ENCODE peak calls at places on chromosomes 5 and 9, in ten cellular contexts. H is GDM1; O is activated T-cell treated with anti-CD3 and anti-CD28 coated beads, Interleukin-2, amount 50 U/mL, for 72 hours; K is BJ; C is NCI-H2081; D is activated naive CD8-positive, alpha-beta T cell treated with anti-CD3 and anti-CD28 coated beads for 36 hours; T is stimulated activated CD8-positive, alpha-beta memory T cell treated with anti-CD3 and anti-CD28 coated beads, Interleukin-15, amount 100 ng/mL, for 1 hour; G is amygdala; M is islet precursor cell; E is sciatic nerve. Z is an unnamed sample.

GRCh38 chr5:75640395-75640794 is 29.1 kb downstream of the ANKDD1B start:
- DNase-seq in C (no peak), K (peak; percentile 82), O (no peak), H (no peak), D (no peak), G (no peak), E (no peak), T (no peak), M (no peak), Z (no peak)

GRCh38 chr9:78296208-78296892 is 575 bp upstream of the PSAT1 start:
- DNase-seq in E (peak; percentile 63), O (peak; percentile 18), T (no peak), D (peak; percentile 25), G (no peak), K (no peak), C (peak; percentile 8), M (peak; percentile 80), H (no peak), Z (no peak)

GRCh38 chr5:92704590-92704989 is 876.4 kb downstream of the NR2F1-AS1 start:
- DNase-seq in K (no peak), E (no peak), T (no peak), M (no peak), C (no peak), O (no peak), D (no peak), H (no peak), G (no peak), Z (no peak)

GRCh38 chr5:59133801-59134261 is 551.0 kb downstream of the RAB3C start:
- DNase-seq in G (no peak), K (peak; percentile 55), O (no peak), C (no peak), D (no peak), H (no peak), E (no peak), T (no peak), M (peak; percentile 56), Z (no peak)

GRCh38 chr9:19310246-19310645 is 69.8 kb downstream of the RPS6 start:
- DNase-seq in D (no peak), E (no peak), C (no peak), G (no peak), T (no peak), O (no peak), H (no peak), K (no peak), M (no peak), Z (no peak)

GRCh38 chr5:76874088-76874581 is 24.3 kb downstream of the S100Z start:
- DNase-seq in C (peak; percentile 14), K (no peak), T (no peak), E (no peak), M (no peak), G (no peak), O (no peak), D (no peak), H (no peak), Z (no peak)

GRCh38 chr5:6766558-6767191 is 53.4 kb downstream of the TENT4A start:
- DNase-seq in D (peak; percentile 48), T (no peak), C (peak; percentile 89), E (peak; percentile 88), M (peak; percentile 76), H (peak; percentile 93), K (no peak), G (no peak), O (peak; percentile 72), Z (peak; percentile 68)

GRCh38 chr5:181189363-181189961 is 15.5 kb downstream of the TRIM7 start:
- DNase-seq in D (peak; percentile 72), E (peak; percentile 74), G (no peak), M (no peak), K (no peak), C (no peak), H (no peak), O (peak; percentile 79), T (no peak), Z (no peak)

GRCh38 chr5:81140461-81140860 is 92.7 kb upstream of the CKMT2 start:
- DNase-seq in M (no peak), C (no peak), T (no peak), D (no peak), G (no peak), K (no peak), E (no peak), O (no peak), H (no peak), Z (no peak)

GRCh38 chr9:129181246-129181645 is 3.2 kb upstream of the IER5L start:
- DNase-seq in H (no peak), O (no peak), C (no peak), E (no peak), K (no peak), T (no peak), G (no peak), D (no peak), M (no peak), Z (no peak)

GRCh38 chr9:100639851-100640250 is 62.0 kb downstream of the CAVIN4 start:
- DNase-seq in K (no peak), D (no peak), M (no peak), E (no peak), O (no peak), T (no peak), C (no peak), H (no peak), G (no peak), Z (no peak)

GRCh38 chr5:6827815-6828214 is 114.6 kb downstream of the TENT4A start:
- DNase-seq in G (no peak), T (no peak), H (no peak), K (no peak), C (no peak), O (peak; percentile 68), M (no peak), E (no peak), D (peak; percentile 43), Z (no peak)

GRCh38 chr5:94057655-94058054 is 316.3 kb upstream of the POU5F2 start:
- DNase-seq in C (no peak), O (no peak), D (no peak), E (no peak), H (no peak), T (no peak), K (no peak), M (no peak), G (no peak), Z (no peak)

GRCh38 chr9:127035423-127035822 is 87.0 kb downstream of the ANGPTL2 start:
- DNase-seq in K (no peak), H (no peak), C (no peak), T (no peak), M (peak; percentile 13), G (no peak), D (no peak), O (no peak), E (peak; percentile 72), Z (no peak)

Z was measured in omental fat pad.